ENCODE peak calls at places on chromosomes 13 and 19, in five cellular contexts. S is AG09309, J is cerebellum, W is bronchial epithelial cell, Y is right atrium auricular region. N is an unnamed sample.

GRCh38 chr13:49220035-49220855 is at the start of gene MLNR:
- DNase-seq in J (no peak), Y (peak), W (no peak), S (no peak), N (peak)

GRCh38 chr19:40216013-40216776 is 2.0 kb downstream of the TTC9B start:
- DNase-seq in S (no peak), W (no peak), Y (no peak), J (no peak), N (no peak)

GRCh38 chr19:3125900-3126524 is 9.8 kb upstream of the GNA15 start:
- DNase-seq in S (no peak), J (no peak), Y (no peak), W (peak), N (peak)

GRCh38 chr19:8552810-8553209 is 24.4 kb downstream of the MYO1F start:
- DNase-seq in W (no peak), J (no peak), Y (no peak), S (no peak), N (peak)

GRCh38 chr19:43362179-43362578 is 8.7 kb downstream of the CD177 start:
- DNase-seq in W (no peak), S (no peak), J (no peak), Y (no peak), N (no peak)

GRCh38 chr19:57807541-57807940 is 7.2 kb downstream of the ZNF552 start:
- DNase-seq in W (peak), Y (no peak), J (no peak), S (no peak), N (no peak)

GRCh38 chr13:107210216-107211010 is 642.5 kb upstream of the ARGLU1 start:
- DNase-seq in W (peak), Y (no peak), J (no peak), S (peak), N (no peak)

GRCh38 chr13:99660101-99660500 is 158.8 kb downstream of the TM9SF2 start:
- DNase-seq in W (no peak), Y (no peak), S (no peak), J (no peak), N (no peak)

GRCh38 chr19:43618921-43619261 is 538 bp downstream of the ZNF428 start:
- DNase-seq in S (no peak), J (peak), Y (no peak), W (no peak), N (no peak)

GRCh38 chr19:39310558-39311311 is 9.9 kb downstream of the LRFN1 start:
- DNase-seq in Y (no peak), S (no peak), W (no peak), J (peak), N (no peak)

GRCh38 chr13:31706105-31706504 is 33.2 kb upstream of the RXFP2 start:
- DNase-seq in W (no peak), S (no peak), Y (no peak), J (no peak), N (no peak)

GRCh38 chr13:95512424-95512823 is 40.1 kb upstream of the CLDN10 start:
- DNase-seq in W (no peak), Y (no peak), J (no peak), S (no peak), N (no peak)

GRCh38 chr19:21256722-21257121 is 72.5 kb downstream of the ZNF708 start:
- DNase-seq in J (no peak), W (peak), S (no peak), Y (no peak), N (peak)

GRCh38 chr19:38394488-38394887 is 6.0 kb downstream of the SPRED3 start:
- DNase-seq in Y (no peak), S (no peak), J (no peak), W (peak), N (no peak)

GRCh38 chr19:6516659-6517291 is 14.1 kb upstream of the TNFSF9 start:
- DNase-seq in J (peak), S (peak), W (peak), Y (peak), N (peak)

GRCh38 chr13:98202026-98202425 is 25.0 kb upstream of the RNF113B start:
- DNase-seq in Y (no peak), W (no peak), J (no peak), S (no peak), N (no peak)

GRCh38 chr19:34402074-34402600 is 2.1 kb upstream of the PDCD2L start:
- DNase-seq in S (no peak), Y (no peak), J (no peak), W (no peak), N (no peak)

GRCh38 chr13:50012396-50013169 is 2.7 kb upstream of the KCNRG start:
- DNase-seq in Y (no peak), J (no peak), S (no peak), W (no peak), N (no peak)

GRCh38 chr13:95704510-95704909 is 27.6 kb downstream of the DNAJC3 start:
- DNase-seq in W (no peak), J (no peak), Y (no peak), S (no peak), N (no peak)

GRCh38 chr19:29805026-29805925 is 6.5 kb upstream of the CCNE1 start:
- DNase-seq in S (no peak), Y (no peak), J (no peak), W (no peak), N (peak)

GRCh38 chr13:111336666-111337065 is 16.2 kb downstream of the TEX29 start:
- DNase-seq in S (peak), J (no peak), Y (no peak), W (no peak), N (no peak)

GRCh38 chr13:76672422-76672821 is 213.8 kb downstream of the KCTD12 start:
- DNase-seq in S (no peak), J (no peak), Y (no peak), W (peak), N (peak)

GRCh38 chr13:25581351-25581750 is 209.6 kb downstream of the ATP8A2 start:
- DNase-seq in W (no peak), Y (no peak), S (no peak), J (peak), N (no peak)

GRCh38 chr19:28612275-28612769 is 600.6 kb downstream of the UQCRFS1 start:
- DNase-seq in S (no peak), W (no peak), Y (peak), J (no peak), N (no peak)

GRCh38 chr13:112653821-112654220 is 36.0 kb upstream of the ATP11A start:
- DNase-seq in J (no peak), Y (no peak), S (no peak), W (no peak), N (no peak)

GRCh38 chr19:42313096-42313839 is at the start of gene TMEM145:
- DNase-seq in S (no peak), Y (no peak), J (peak), W (no peak), N (peak)

GRCh38 chr13:27792393-27793218 is at the start of gene GSX1:
- DNase-seq in W (peak), Y (no peak), S (peak), J (no peak), N (peak)

GRCh38 chr19:15466851-15467733 is 2.7 kb upstream of the RASAL3 start:
- DNase-seq in W (peak), S (no peak), J (no peak), Y (no peak), N (no peak)

GRCh38 chr13:94703721-94704314 is 8.5 kb downstream of the SOX21 start:
- DNase-seq in S (no peak), J (no peak), Y (no peak), W (no peak), N (no peak)

GRCh38 chr13:107806726-107807125 is 408.6 kb downstream of the LIG4 start:
- DNase-seq in J (no peak), Y (no peak), S (no peak), W (no peak), N (no peak)

N was measured in mammary epithelial cell.